ENCODE peak calls at places on chromosomes 16 and 17, in six cellular contexts. One of them, this sample, is unnamed.

GRCh38 chr16:50297301-50298074 is 31.1 kb downstream of the ADCY7 start:
- DNase-seq in stimulated activated CD4-positive, alpha-beta T cell treated with anti-CD3 and anti-CD28 coated beads, Interleukin-1b, Interleukin-23, amount 100 ng/mL, for 24 hours: no peak
- DNase-seq in PC-9: no peak
- DNase-seq in AG20443: no peak
- DNase-seq in cardiac fibroblast: no peak
- DNase-seq in GM03348: no peak
- DNase-seq in this sample: no peak

GRCh38 chr17:12422632-12423031 is 243.1 kb upstream of the MYOCD start:
- DNase-seq in PC-9: no peak
- DNase-seq in cardiac fibroblast: no peak
- DNase-seq in AG20443: no peak
- DNase-seq in GM03348: no peak
- DNase-seq in stimulated activated CD4-positive, alpha-beta T cell treated with anti-CD3 and anti-CD28 coated beads, Interleukin-1b, Interleukin-23, amount 100 ng/mL, for 24 hours: no peak
- DNase-seq in this sample: no peak

GRCh38 chr16:49600541-49600940 is 226.9 kb downstream of the C16orf78 start:
- DNase-seq in GM03348: no peak
- DNase-seq in stimulated activated CD4-positive, alpha-beta T cell treated with anti-CD3 and anti-CD28 coated beads, Interleukin-1b, Interleukin-23, amount 100 ng/mL, for 24 hours: no peak
- DNase-seq in PC-9: no peak
- DNase-seq in AG20443: no peak
- DNase-seq in cardiac fibroblast: no peak
- DNase-seq in this sample: no peak

GRCh38 chr17:39736319-39737165 is 1.2 kb upstream of the GRB7 start:
- DNase-seq in stimulated activated CD4-positive, alpha-beta T cell treated with anti-CD3 and anti-CD28 coated beads, Interleukin-1b, Interleukin-23, amount 100 ng/mL, for 24 hours: no peak
- DNase-seq in GM03348: no peak
- DNase-seq in AG20443: no peak
- DNase-seq in PC-9: peak
- DNase-seq in cardiac fibroblast: no peak
- DNase-seq in this sample: peak

GRCh38 chr16:719815-720506 is 985 bp upstream of the ANTKMT start:
- DNase-seq in stimulated activated CD4-positive, alpha-beta T cell treated with anti-CD3 and anti-CD28 coated beads, Interleukin-1b, Interleukin-23, amount 100 ng/mL, for 24 hours: no peak
- DNase-seq in cardiac fibroblast: no peak
- DNase-seq in AG20443: no peak
- DNase-seq in GM03348: peak
- DNase-seq in PC-9: no peak
- DNase-seq in this sample: no peak

GRCh38 chr17:46773676-46774075 is 44.8 kb downstream of the WNT3 start:
- DNase-seq in AG20443: no peak
- DNase-seq in stimulated activated CD4-positive, alpha-beta T cell treated with anti-CD3 and anti-CD28 coated beads, Interleukin-1b, Interleukin-23, amount 100 ng/mL, for 24 hours: no peak
- DNase-seq in GM03348: no peak
- DNase-seq in cardiac fibroblast: no peak
- DNase-seq in PC-9: peak
- DNase-seq in this sample: no peak

GRCh38 chr17:43608313-43608712 is 53.4 kb downstream of the MEOX1 start:
- DNase-seq in AG20443: no peak
- DNase-seq in PC-9: peak
- DNase-seq in GM03348: no peak
- DNase-seq in cardiac fibroblast: peak
- DNase-seq in stimulated activated CD4-positive, alpha-beta T cell treated with anti-CD3 and anti-CD28 coated beads, Interleukin-1b, Interleukin-23, amount 100 ng/mL, for 24 hours: peak
- DNase-seq in this sample: no peak

GRCh38 chr17:80204626-80205468 is 15.3 kb downstream of the SGSH start:
- DNase-seq in cardiac fibroblast: no peak
- DNase-seq in AG20443: no peak
- DNase-seq in stimulated activated CD4-positive, alpha-beta T cell treated with anti-CD3 and anti-CD28 coated beads, Interleukin-1b, Interleukin-23, amount 100 ng/mL, for 24 hours: no peak
- DNase-seq in PC-9: no peak
- DNase-seq in GM03348: no peak
- DNase-seq in this sample: no peak

GRCh38 chr17:78383725-78384471 is 5.4 kb downstream of the PGS1 start:
- DNase-seq in GM03348: peak
- DNase-seq in AG20443: peak
- DNase-seq in stimulated activated CD4-positive, alpha-beta T cell treated with anti-CD3 and anti-CD28 coated beads, Interleukin-1b, Interleukin-23, amount 100 ng/mL, for 24 hours: no peak
- DNase-seq in PC-9: no peak
- DNase-seq in cardiac fibroblast: peak
- DNase-seq in this sample: peak

GRCh38 chr16:78216166-78216745 is 116.8 kb downstream of the WWOX start:
- DNase-seq in GM03348: no peak
- DNase-seq in AG20443: no peak
- DNase-seq in cardiac fibroblast: no peak
- DNase-seq in PC-9: no peak
- DNase-seq in stimulated activated CD4-positive, alpha-beta T cell treated with anti-CD3 and anti-CD28 coated beads, Interleukin-1b, Interleukin-23, amount 100 ng/mL, for 24 hours: no peak
- DNase-seq in this sample: no peak

GRCh38 chr17:19022747-19023146 is 18.2 kb upstream of the FAM83G start:
- DNase-seq in PC-9: no peak
- DNase-seq in GM03348: no peak
- DNase-seq in AG20443: no peak
- DNase-seq in cardiac fibroblast: no peak
- DNase-seq in stimulated activated CD4-positive, alpha-beta T cell treated with anti-CD3 and anti-CD28 coated beads, Interleukin-1b, Interleukin-23, amount 100 ng/mL, for 24 hours: no peak
- DNase-seq in this sample: no peak

GRCh38 chr17:63544467-63545301 is 5.6 kb upstream of the DCAF7 start:
- DNase-seq in PC-9: no peak
- DNase-seq in stimulated activated CD4-positive, alpha-beta T cell treated with anti-CD3 and anti-CD28 coated beads, Interleukin-1b, Interleukin-23, amount 100 ng/mL, for 24 hours: no peak
- DNase-seq in cardiac fibroblast: no peak
- DNase-seq in GM03348: no peak
- DNase-seq in AG20443: peak
- DNase-seq in this sample: no peak

This sample was measured in lung.